ENCODE peak calls at places on chromosome 18, in six cellular contexts. N is transverse colon, B is GM23338, Y is tibial artery, I is A673, H is OCI-LY7. Z is an unnamed sample.

GRCh38 chr18:79366177-79367094 is 29.3 kb upstream of the NFATC1 start:
- DNase-seq in N (no peak), B (no peak), Y (no peak), I (no peak), H (no peak), Z (no peak)

GRCh38 chr18:8657873-8658521 is 47.4 kb upstream of the MTCL1 start:
- DNase-seq in N (no peak), B (peak; percentile 34), Y (no peak), I (no peak), H (no peak), Z (no peak)

GRCh38 chr18:71105078-71105819 is 816.4 kb downstream of the SOCS6 start:
- DNase-seq in N (no peak), B (no peak), Y (peak; percentile 67), I (peak; percentile 70), H (no peak), Z (no peak)

GRCh38 chr18:79928563-79928960 is 22.9 kb downstream of the SLC66A2 start:
- DNase-seq in N (peak; percentile 5), B (no peak), Y (peak; percentile 37), I (no peak), H (no peak), Z (no peak)

GRCh38 chr18:25675123-25675850 is 323.3 kb upstream of the ZNF521 start:
- DNase-seq in N (no peak), B (peak; percentile 83), Y (no peak), I (no peak), H (no peak), Z (no peak)

GRCh38 chr18:10951631-10952544 is 197.5 kb downstream of the PIEZO2 start:
- DNase-seq in N (no peak), B (no peak), Y (no peak), I (no peak), H (peak; percentile 28), Z (no peak)

GRCh38 chr18:35456181-35456850 is 41.4 kb downstream of the INO80C start:
- DNase-seq in N (peak; percentile 69), B (no peak), Y (no peak), I (no peak), H (no peak), Z (no peak)

GRCh38 chr18:12296087-12296403 is 12.0 kb upstream of the TUBB6 start:
- DNase-seq in N (no peak), B (no peak), Y (peak; percentile 43), I (no peak), H (no peak), Z (no peak)

GRCh38 chr18:77815666-77816338 is 566.2 kb downstream of the GALR1 start:
- DNase-seq in N (no peak), B (no peak), Y (no peak), I (no peak), H (no peak), Z (no peak)

GRCh38 chr18:48472610-48473009 is 63.4 kb upstream of the ZBTB7C start:
- DNase-seq in N (no peak), B (no peak), Y (no peak), I (no peak), H (no peak), Z (no peak)

GRCh38 chr18:28204154-28204553 is 27.2 kb upstream of the CDH2 start:
- DNase-seq in N (no peak), B (no peak), Y (no peak), I (peak; percentile 45), H (no peak), Z (no peak)

GRCh38 chr18:25164837-25165791 is 186.9 kb downstream of the ZNF521 start:
- DNase-seq in N (no peak), B (no peak), Y (no peak), I (peak; percentile 7), H (no peak), Z (no peak)

GRCh38 chr18:77544792-77545191 is 295.1 kb downstream of the GALR1 start:
- DNase-seq in N (no peak), B (no peak), Y (no peak), I (no peak), H (no peak), Z (no peak)

GRCh38 chr18:36096955-36097354 is 29.6 kb upstream of the RPRD1A start:
- DNase-seq in N (no peak), B (no peak), Y (no peak), I (no peak), H (no peak), Z (no peak)

GRCh38 chr18:63603772-63604171 is 16.6 kb downstream of the SERPINB13 start:
- DNase-seq in N (no peak), B (no peak), Y (no peak), I (no peak), H (no peak), Z (no peak)

GRCh38 chr18:30358545-30358944 is 684.0 kb downstream of the DSC3 start:
- DNase-seq in N (no peak), B (no peak), Y (no peak), I (no peak), H (no peak), Z (no peak)

GRCh38 chr18:79275992-79276391 is 119.7 kb upstream of the NFATC1 start:
- DNase-seq in N (no peak), B (no peak), Y (no peak), I (no peak), H (no peak), Z (no peak)

GRCh38 chr18:8699948-8700347 is 5.4 kb upstream of the MTCL1 start:
- DNase-seq in N (no peak), B (no peak), Y (no peak), I (no peak), H (no peak), Z (no peak)

GRCh38 chr18:48996041-48996440 is 45.3 kb upstream of the SMAD7 start:
- DNase-seq in N (no peak), B (no peak), Y (no peak), I (no peak), H (no peak), Z (no peak)

GRCh38 chr18:68841301-68841700 is 43.4 kb downstream of the CCDC102B start:
- DNase-seq in N (no peak), B (no peak), Y (no peak), I (peak; percentile 58), H (no peak), Z (no peak)

GRCh38 chr18:68840554-68841263 is 42.8 kb downstream of the CCDC102B start:
- DNase-seq in N (no peak), B (peak; percentile 30), Y (no peak), I (peak; percentile 92), H (no peak), Z (no peak)

GRCh38 chr18:68847219-68847860 is 49.5 kb downstream of the CCDC102B start:
- DNase-seq in N (no peak), B (peak; percentile 29), Y (no peak), I (peak; percentile 49), H (peak; percentile 10), Z (no peak)

GRCh38 chr18:68839701-68840100 is 41.8 kb downstream of the CCDC102B start:
- DNase-seq in N (no peak), B (no peak), Y (no peak), I (peak; percentile 40), H (no peak), Z (no peak)

DNA sequence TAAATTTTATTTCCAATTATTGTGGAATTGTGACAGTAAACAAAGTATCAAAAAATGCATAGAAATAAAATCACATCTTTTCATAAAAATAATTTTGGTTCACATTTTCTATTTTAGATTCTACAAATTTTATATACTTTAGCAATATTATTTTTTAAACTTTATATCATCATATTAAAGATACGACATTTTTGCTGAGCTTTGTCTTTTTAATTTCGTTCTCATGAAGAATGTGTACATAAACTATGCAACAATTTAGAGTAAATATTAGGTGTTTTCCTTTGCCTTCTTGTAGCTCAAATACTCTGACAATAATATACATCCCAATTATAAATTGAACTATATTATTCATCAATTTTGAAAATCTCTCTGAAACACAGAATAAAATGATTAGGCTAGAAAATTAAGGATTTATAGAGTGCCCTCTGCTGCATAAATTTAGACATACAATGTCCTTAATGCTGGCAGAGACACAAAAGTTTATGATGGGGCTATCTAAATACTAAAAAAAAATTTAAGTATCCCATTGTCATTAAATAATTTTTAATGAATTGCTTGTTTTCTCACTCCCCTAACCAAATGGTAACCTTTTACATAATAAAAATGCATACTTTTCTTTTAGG is 45.7 kb downstream of the CCDC102B start:
- DNase-seq in N (no peak), B (no peak), Y (no peak), I (no peak), H (no peak), Z (no peak)
- TF ChIP-seq CTCF in N (no peak), B (no peak), Y (no peak), I (peak; percentile 50), H (peak; percentile 34), Z (peak; percentile 54)

GRCh38 chr18:59904051-59904601 is 4.3 kb downstream of the PMAIP1 start:
- DNase-seq in N (no peak), B (no peak), Y (no peak), I (no peak), H (no peak), Z (no peak)
- H3K27ac ChIP-seq in N (no peak overlapping the region), B (peak overlapping the region; percentile 23), Y (no peak overlapping the region), I (no peak overlapping the region), H (peak overlapping the region; percentile 57), Z (peak overlapping the region; percentile 49)

DNA sequence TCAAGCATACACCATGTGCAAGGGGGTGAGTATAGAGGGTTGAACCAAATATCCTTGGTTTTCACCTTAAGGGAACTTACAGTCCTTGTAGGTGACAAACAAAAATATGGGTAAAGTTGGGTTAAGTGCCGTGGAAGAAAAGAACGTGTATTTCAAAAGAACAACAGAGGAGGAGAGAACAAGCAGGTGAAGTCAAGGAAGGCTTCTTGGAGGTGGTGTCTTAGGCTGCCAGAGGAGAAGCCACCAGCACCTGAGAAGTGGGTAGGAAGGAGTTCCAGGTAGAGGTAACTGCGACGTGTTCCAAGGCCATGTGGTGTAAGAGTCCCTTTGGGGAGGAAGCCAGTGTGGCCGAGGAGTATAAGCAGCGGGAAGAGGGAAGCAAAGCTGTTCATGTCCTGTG is 27.2 kb downstream of the CABLES1 start:
- DNase-seq in N (no peak), B (no peak), Y (no peak), I (no peak), H (no peak), Z (no peak)
- H3K4me1 ChIP-seq in N (no peaks in the 10 kb centered on the region), B (peaks cover 20% of the 10 kb centered on the region), Y (peaks cover 8% of the 10 kb centered on the region), I (no peaks in the 10 kb centered on the region), H (no peaks in the 10 kb centered on the region), Z (no peaks in the 10 kb centered on the region)

GRCh38 chr18:55522011-55522410 is 66.0 kb downstream of the TCF4 start:
- DNase-seq in N (peak; percentile 13), B (peak; percentile 91), Y (no peak), I (peak; percentile 53), H (peak; percentile 32), Z (no peak)
- TF ChIP-seq CTCF in N (no peak), B (peak; percentile 79), Y (no peak), I (peak; percentile 62), H (peak; percentile 70), Z (peak; percentile 24)

Z was measured in RWPE2.